ENCODE peak calls at places on chromosomes 6 and 20, in eight cellular contexts. B is testis, U is upper lobe of left lung, R is H1, X is transverse colon, C is A549, Q is ovary, S is IMR-90. P is an unnamed sample.

GRCh38 chr6:146785001-146785585 is 186.3 kb downstream of the ADGB start:
- DNase-seq in Q (no peak), U (no peak), R (no peak), S (peak; percentile 41), X (no peak), B (peak; percentile 54), C (peak; percentile 42), P (no peak)

GRCh38 chr20:38383147-38383546 is 36.9 kb downstream of the LBP start:
- DNase-seq in R (no peak), Q (no peak), U (no peak), S (no peak), C (no peak), B (no peak), X (no peak), P (no peak)

GRCh38 chr6:23775127-23775526 is 350.9 kb upstream of the NRSN1 start:
- DNase-seq in C (no peak), B (no peak), U (no peak), R (no peak), Q (no peak), S (no peak), X (no peak), P (no peak)

GRCh38 chr6:24766685-24767462 is 7.9 kb upstream of the GMNN start:
- DNase-seq in X (no peak), S (peak; percentile 49), B (no peak), Q (no peak), R (no peak), U (no peak), C (peak; percentile 21), P (no peak)

GRCh38 chr20:62636446-62636845 is 5.9 kb upstream of the SLCO4A1 start:
- DNase-seq in C (no peak), R (no peak), S (no peak), Q (no peak), B (peak; percentile 43), X (no peak), U (no peak), P (no peak)

GRCh38 chr6:144266091-144266649 is 19.0 kb upstream of the UTRN start:
- DNase-seq in U (peak; percentile 83), Q (peak; percentile 65), S (peak; percentile 76), C (peak; percentile 83), B (peak; percentile 21), R (no peak), X (peak; percentile 11), P (no peak)

GRCh38 chr6:81999270-81999669 is 246.8 kb upstream of the TENT5A start:
- DNase-seq in U (no peak), C (no peak), B (no peak), S (no peak), X (no peak), R (no peak), Q (no peak), P (no peak)

GRCh38 chr6:158321960-158322359 is 9.7 kb downstream of the TULP4 start:
- DNase-seq in R (no peak), B (no peak), Q (no peak), C (no peak), S (peak; percentile 77), X (no peak), U (no peak), P (no peak)

GRCh38 chr6:141152951-141153350 is 979.8 kb upstream of the GJE1 start:
- DNase-seq in R (no peak), X (no peak), U (no peak), C (no peak), S (no peak), Q (no peak), B (no peak), P (no peak)

GRCh38 chr6:125748534-125749111 is 809 bp upstream of the HEY2 start:
- DNase-seq in X (no peak), C (no peak), B (no peak), S (peak; percentile 10), U (no peak), Q (no peak), R (no peak), P (no peak)

GRCh38 chr6:158996863-158997262 is 3.1 kb downstream of the RSPH3 start:
- DNase-seq in U (peak; percentile 32), Q (no peak), S (no peak), X (no peak), C (no peak), B (no peak), R (no peak), P (no peak)

GRCh38 chr20:44181611-44182010 is 5.4 kb downstream of the JPH2 start:
- DNase-seq in C (no peak), B (no peak), U (no peak), S (no peak), R (no peak), Q (no peak), X (no peak), P (no peak)
- TF ChIP-seq POLR2A in C (no peak), B (no peak), U (no peak), S (no peak), R (no peak), Q (no peak), X (no peak), P (no peak)

GRCh38 chr6:113564401-113565161 is 292.6 kb upstream of the MARCKS start:
- DNase-seq in U (peak; percentile 63), R (peak; percentile 77), X (peak; percentile 65), Q (peak; percentile 52), B (peak; percentile 68), S (peak; percentile 92), C (no peak), P (peak; percentile 37)

GRCh38 chr6:113565306-113565705 is 291.8 kb upstream of the MARCKS start:
- DNase-seq in S (peak; percentile 56), C (no peak), B (no peak), U (no peak), X (no peak), R (no peak), Q (no peak), P (no peak)

GRCh38 chr6:113574147-113574546 is 283.0 kb upstream of the MARCKS start:
- DNase-seq in S (no peak), C (no peak), U (no peak), R (no peak), Q (no peak), B (no peak), X (no peak), P (no peak)

GRCh38 chr6:113570651-113571050 is 286.5 kb upstream of the MARCKS start:
- DNase-seq in X (no peak), S (no peak), C (no peak), U (no peak), R (no peak), B (no peak), Q (no peak), P (no peak)

GRCh38 chr6:113570176-113570575 is 287.0 kb upstream of the MARCKS start:
- DNase-seq in X (no peak), B (no peak), S (no peak), C (no peak), Q (no peak), U (no peak), R (no peak), P (no peak)
- H3K27ac ChIP-seq in X (no peak overlapping the region), B (no peak overlapping the region), S (no peak overlapping the region), C (no peak overlapping the region), Q (no peak overlapping the region), U (no peak overlapping the region), R (no peak overlapping the region), P (no peak overlapping the region)

GRCh38 chr20:3931664-3932063 is 42.5 kb downstream of the PANK2 start:
- DNase-seq in X (no peak), B (no peak), U (no peak), Q (no peak), R (no peak), S (peak; percentile 30), C (no peak), P (no peak)

GRCh38 chr20:3933126-3933684 is 44.0 kb downstream of the PANK2 start:
- DNase-seq in U (no peak), B (no peak), Q (no peak), C (no peak), R (no peak), X (no peak), S (no peak), P (no peak)

GRCh38 chr20:3930265-3931206 is 41.3 kb downstream of the PANK2 start:
- DNase-seq in B (no peak), S (no peak), R (no peak), C (no peak), X (no peak), Q (no peak), U (no peak), P (no peak)

GRCh38 chr20:3934628-3935027 is 45.4 kb downstream of the PANK2 start:
- DNase-seq in X (no peak), Q (no peak), C (no peak), S (peak; percentile 43), B (no peak), R (no peak), U (no peak), P (no peak)

DNA sequence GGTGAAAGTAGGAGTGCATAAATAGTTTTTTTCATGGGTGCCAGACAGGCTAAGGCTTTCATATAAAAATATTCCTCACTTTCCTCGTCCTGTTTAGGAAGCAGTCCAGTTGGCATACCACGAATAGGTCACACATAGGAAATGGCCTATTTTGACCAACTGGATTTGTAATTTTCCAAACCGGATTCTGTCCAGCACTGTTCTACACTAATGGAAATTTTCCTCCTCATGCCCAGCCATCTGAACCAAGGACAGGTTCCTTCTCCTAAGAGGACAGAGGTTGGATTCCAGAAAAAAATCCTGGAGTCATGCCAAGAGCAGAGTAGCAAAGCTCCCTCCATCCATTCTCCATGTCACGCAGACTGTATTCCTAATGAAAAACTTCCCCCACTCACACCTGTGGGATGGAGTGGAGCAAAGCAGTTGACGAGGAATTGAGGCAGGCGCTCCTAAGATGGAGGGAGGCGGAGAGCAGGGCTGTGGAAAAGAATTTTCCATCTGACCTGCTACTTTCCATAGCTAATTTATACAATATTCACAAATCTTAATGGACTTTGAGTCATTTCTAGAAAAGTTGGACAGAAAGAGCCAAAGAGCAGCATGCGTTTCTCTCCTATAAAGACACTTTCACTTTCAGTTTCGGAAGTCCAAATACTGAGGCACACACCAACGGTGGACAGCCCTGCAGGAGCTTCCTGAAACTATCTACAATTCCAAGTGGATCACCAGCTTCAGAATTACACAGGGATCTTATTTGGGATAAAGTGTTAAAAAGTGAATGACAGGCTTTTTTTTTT is 43.3 kb downstream of the PANK2 start:
- DNase-seq in B (no peak), U (no peak), R (no peak), C (no peak), S (peak; percentile 29), X (no peak), Q (no peak), P (no peak)
- H3K4me3 ChIP-seq in B (no peak overlapping the region), U (peak overlapping the region; percentile 40), R (no peak overlapping the region), C (no peak overlapping the region), S (no peak overlapping the region), X (peak overlapping the region; percentile 32), Q (peak overlapping the region; percentile 47), P (no peak overlapping the region)

GRCh38 chr6:96899599-96899998 is 1.9 kb upstream of the NDUFAF4 start:
- DNase-seq in C (no peak), R (no peak), B (no peak), X (no peak), S (no peak), U (no peak), Q (no peak), P (no peak)

GRCh38 chr6:96900873-96901272 is 3.2 kb upstream of the NDUFAF4 start:
- DNase-seq in C (no peak), B (no peak), Q (no peak), R (no peak), S (no peak), U (no peak), X (no peak), P (no peak)

GRCh38 chr6:96898241-96898851 is 655 bp upstream of the NDUFAF4 start:
- DNase-seq in S (peak; percentile 34), Q (no peak), R (no peak), B (no peak), X (no peak), C (peak; percentile 6), U (no peak), P (no peak)

GRCh38 chr6:96899019-96899418 is 1.3 kb upstream of the NDUFAF4 start:
- DNase-seq in S (peak; percentile 55), U (peak; percentile 25), Q (no peak), X (peak; percentile 23), C (peak; percentile 43), B (peak; percentile 61), R (no peak), P (peak; percentile 45)

GRCh38 chr6:96897396-96898240 is at the start of gene NDUFAF4:
- DNase-seq in C (peak; percentile 93), X (peak; percentile 98), Q (peak; percentile 96), B (peak; percentile 98), S (peak; percentile 90), U (peak; percentile 97), R (peak; percentile 72), P (peak; percentile 95)
- TF ChIP-seq POLR2A in C (peak; percentile 46), X (peak; percentile 74), Q (peak; percentile 58), B (no peak), S (peak; percentile 77), U (peak; percentile 39), R (peak; percentile 75), P (peak; percentile 70)